ENCODE peak calls at places on chromosomes 4 and X, in four cellular contexts. P is heart left ventricle, K is stomach, J is HCT116. S is an unnamed sample.

GRCh38 chr4:37054670-37055069 is 189.9 kb upstream of the NWD2 start:
- DNase-seq in P (no peak), J (no peak), K (no peak), S (no peak)

GRCh38 chr4:183356173-183356825 is 34.1 kb upstream of the CLDN24 start:
- DNase-seq in P (no peak), J (no peak), K (peak; percentile 18), S (no peak)

GRCh38 chr4:75916091-75916661 is 13.9 kb upstream of the PPEF2 start:
- DNase-seq in K (no peak), J (peak; percentile 13), P (no peak), S (no peak)

GRCh38 chrX:70360366-70360765 is 62.7 kb upstream of the GDPD2 start:
- DNase-seq in K (no peak), J (no peak), P (no peak), S (no peak)

GRCh38 chrX:23904096-23904495 is 3.6 kb downstream of the APOO start:
- DNase-seq in P (no peak), K (no peak), J (no peak), S (no peak)

GRCh38 chrX:3638280-3638873 is 75.1 kb downstream of the PRKX start:
- DNase-seq in K (peak; percentile 53), P (peak; percentile 34), J (peak; percentile 7), S (no peak)

GRCh38 chr4:77022581-77023133 is 53.1 kb downstream of the CCNI start:
- DNase-seq in J (no peak), P (no peak), K (no peak), S (no peak)

GRCh38 chr4:127370495-127371069 is 262.2 kb upstream of the INTU start:
- DNase-seq in J (no peak), P (peak; percentile 29), K (peak; percentile 75), S (no peak)

GRCh38 chrX:47581731-47582647 is at the start of gene TIMP1:
- DNase-seq in J (peak; percentile 75), P (peak; percentile 92), K (peak; percentile 71), S (peak; percentile 90)

GRCh38 chrX:46257451-46257879 is 287.8 kb downstream of the ZNF674 start:
- DNase-seq in P (no peak), K (no peak), J (no peak), S (no peak)

GRCh38 chrX:80810365-80810978 is 795 bp upstream of the BRWD3 start:
- DNase-seq in J (no peak), K (no peak), P (no peak), S (no peak)

GRCh38 chr4:4663028-4663427 is 121.2 kb upstream of the STX18 start:
- DNase-seq in K (no peak), J (no peak), P (no peak), S (no peak)

GRCh38 chrX:97400492-97400891 is 516.8 kb downstream of the RPA4 start:
- DNase-seq in P (no peak), K (no peak), J (no peak), S (no peak)

GRCh38 chrX:153449306-153450113 is 3.7 kb upstream of the TREX2 start:
- DNase-seq in J (no peak), K (no peak), P (no peak), S (no peak)

GRCh38 chrX:11588097-11588496 is 77.6 kb downstream of the ARHGAP6 start:
- DNase-seq in P (no peak), J (no peak), K (no peak), S (no peak)

GRCh38 chrX:111507931-111508330 is 3.5 kb upstream of the SERTM2 start:
- DNase-seq in K (no peak), J (no peak), P (no peak), S (no peak)

GRCh38 chr4:156420557-156420956 is 466.9 kb upstream of the CTSO start:
- DNase-seq in J (no peak), P (no peak), K (no peak), S (no peak)

GRCh38 chr4:127685292-127685691 is 44.9 kb upstream of the SLC25A31 start:
- DNase-seq in J (peak; percentile 2), K (no peak), P (no peak), S (no peak)

GRCh38 chr4:42296196-42296595 is 101.1 kb upstream of the SHISA3 start:
- DNase-seq in K (no peak), P (no peak), J (no peak), S (no peak)

GRCh38 chrX:87516716-87517115 is 886 bp upstream of the KLHL4 start:
- DNase-seq in P (no peak), J (no peak), K (no peak), S (no peak)

GRCh38 chr4:25528391-25528790 is 127.3 kb upstream of the SLC34A2 start:
- DNase-seq in K (no peak), P (no peak), J (no peak), S (no peak)

GRCh38 chr4:95155759-95156451 is 392.9 kb downstream of the UNC5C start:
- DNase-seq in J (peak; percentile 22), K (no peak), P (no peak), S (no peak)

GRCh38 chr4:52873861-52874343 is 11.8 kb downstream of the RASL11B start:
- DNase-seq in J (no peak), P (peak; percentile 48), K (no peak), S (no peak)

GRCh38 chr4:118823471-118823870 is 12.5 kb downstream of the SEC24D start:
- DNase-seq in K (peak; percentile 78), J (peak; percentile 28), P (no peak), S (no peak)

GRCh38 chrX:18871161-18871880 is 112.6 kb downstream of the PHKA2 start:
- DNase-seq in K (no peak), P (no peak), J (no peak), S (no peak)

GRCh38 chr4:25291158-25291733 is 21.3 kb upstream of the ZCCHC4 start:
- DNase-seq in J (no peak), P (no peak), K (no peak), S (no peak)

GRCh38 chrX:109487640-109488039 is 5.8 kb upstream of the GUCY2F start:
- DNase-seq in K (no peak), J (no peak), P (no peak), S (no peak)

GRCh38 chrX:9577555-9577954 is 112.7 kb downstream of the TBL1X start:
- DNase-seq in K (no peak), P (no peak), J (no peak), S (no peak)

GRCh38 chr4:25552580-25553271 is 102.9 kb upstream of the SLC34A2 start:
- DNase-seq in K (peak; percentile 91), P (peak; percentile 28), J (no peak), S (peak; percentile 82)

GRCh38 chrX:133715715-133716114 is 269.7 kb downstream of the GPC3 start:
- DNase-seq in P (no peak), K (no peak), J (no peak), S (no peak)

GRCh38 chr4:113060853-113061252 is 11.4 kb downstream of the ANK2 start:
- DNase-seq in K (no peak), P (no peak), J (no peak), S (no peak)

GRCh38 chr4:140740906-140741670 is 15.1 kb downstream of the TBC1D9 start:
- DNase-seq in P (no peak), K (no peak), J (no peak), S (no peak)

GRCh38 chr4:3823496-3824341 is 57.5 kb downstream of the ADRA2C start:
- DNase-seq in K (no peak), J (no peak), P (no peak), S (no peak)

GRCh38 chr4:87493147-87493546 is 36.0 kb downstream of the SPARCL1 start:
- DNase-seq in J (no peak), K (no peak), P (no peak), S (no peak)
- H3K4me1 ChIP-seq in J (no peaks in the 10 kb centered on the region), K (peaks cover 56% of the 10 kb centered on the region), P (no peaks in the 10 kb centered on the region), S (peaks cover 32% of the 10 kb centered on the region)

GRCh38 chrX:40007136-40007535 is 90.6 kb downstream of the BCOR start:
- DNase-seq in P (no peak), K (no peak), J (no peak), S (no peak)

GRCh38 chrX:40008841-40009461 is 88.8 kb downstream of the BCOR start:
- DNase-seq in P (peak; percentile 74), J (no peak), K (no peak), S (peak; percentile 56)

GRCh38 chrX:40009462-40009851 is 88.3 kb downstream of the BCOR start:
- DNase-seq in J (no peak), P (no peak), K (no peak), S (no peak)

GRCh38 chrX:40006025-40007017 is 91.4 kb downstream of the BCOR start:
- DNase-seq in P (peak; percentile 64), K (peak; percentile 71), J (no peak), S (peak; percentile 54)

DNA sequence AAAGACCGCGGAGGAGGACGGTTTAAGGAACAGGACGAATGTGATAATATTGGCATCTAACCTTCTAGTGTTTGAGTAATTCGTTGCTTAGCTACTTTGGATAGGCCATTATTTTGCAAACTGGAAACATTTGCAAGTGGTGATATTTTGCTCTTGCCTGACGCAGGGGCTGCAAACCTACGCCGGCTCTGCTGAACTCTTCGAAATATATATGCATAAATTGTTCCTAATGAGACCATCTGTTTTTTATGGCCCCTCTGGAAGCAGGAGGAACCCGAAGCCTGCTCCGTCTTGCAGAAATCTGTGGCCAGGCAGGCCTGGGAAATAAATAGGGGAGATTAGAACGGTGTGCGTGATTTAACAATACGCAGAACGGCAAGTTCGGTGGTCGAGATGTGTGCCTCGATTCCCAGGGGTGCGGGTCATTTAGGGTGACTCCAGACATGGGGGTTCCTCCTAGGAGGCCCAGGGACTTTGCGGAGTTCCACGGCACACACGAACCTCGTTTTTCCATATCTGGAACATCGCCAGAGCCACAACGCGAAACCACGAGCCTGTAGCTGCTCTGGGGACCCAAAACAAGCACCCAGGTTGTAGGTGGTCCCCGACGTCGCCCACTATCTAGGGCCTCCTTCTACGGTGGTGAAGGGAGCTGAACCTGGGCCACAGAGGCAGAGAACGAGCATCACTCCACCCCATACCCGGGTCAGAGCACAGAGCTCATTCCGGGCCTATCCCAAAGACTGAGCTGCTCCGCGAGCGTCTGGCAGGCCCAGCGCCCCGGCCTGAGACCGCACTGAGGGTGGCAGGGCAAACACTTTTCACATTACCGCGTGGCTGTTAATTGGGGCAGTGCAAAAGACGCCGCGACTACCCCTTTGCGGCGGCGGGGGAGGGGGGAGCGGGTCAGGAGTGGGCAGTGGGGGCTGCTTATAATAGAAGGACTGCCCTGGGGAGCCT is 89.7 kb downstream of the BCOR start:
- DNase-seq in J (no peak), K (no peak), P (no peak), S (no peak)
- H3K4me1 ChIP-seq in J (peaks cover 5% of the 10 kb centered on the region), K (peaks cover 76% of the 10 kb centered on the region), P (peaks cover 4% of the 10 kb centered on the region), S (peaks cover 6% of the 10 kb centered on the region)

GRCh38 chr4:38324861-38325451 is 339.0 kb upstream of the KLF3 start:
- DNase-seq in J (no peak), P (no peak), K (no peak), S (no peak)

GRCh38 chr4:38328963-38329729 is 334.9 kb upstream of the KLF3 start:
- DNase-seq in J (no peak), P (no peak), K (no peak), S (no peak)

GRCh38 chr4:38330321-38330720 is 333.7 kb upstream of the KLF3 start:
- DNase-seq in K (no peak), J (no peak), P (no peak), S (no peak)

GRCh38 chr4:38326499-38326898 is 337.5 kb upstream of the KLF3 start:
- DNase-seq in K (no peak), P (no peak), J (no peak), S (no peak)

GRCh38 chr4:38327174-38327573 is 336.8 kb upstream of the KLF3 start:
- DNase-seq in K (no peak), J (no peak), P (no peak), S (no peak)
- H3K4me1 ChIP-seq in K (peaks cover 9% of the 10 kb centered on the region), J (peaks cover 21% of the 10 kb centered on the region), P (peaks cover 3% of the 10 kb centered on the region), S (no peaks in the 10 kb centered on the region)

DNA sequence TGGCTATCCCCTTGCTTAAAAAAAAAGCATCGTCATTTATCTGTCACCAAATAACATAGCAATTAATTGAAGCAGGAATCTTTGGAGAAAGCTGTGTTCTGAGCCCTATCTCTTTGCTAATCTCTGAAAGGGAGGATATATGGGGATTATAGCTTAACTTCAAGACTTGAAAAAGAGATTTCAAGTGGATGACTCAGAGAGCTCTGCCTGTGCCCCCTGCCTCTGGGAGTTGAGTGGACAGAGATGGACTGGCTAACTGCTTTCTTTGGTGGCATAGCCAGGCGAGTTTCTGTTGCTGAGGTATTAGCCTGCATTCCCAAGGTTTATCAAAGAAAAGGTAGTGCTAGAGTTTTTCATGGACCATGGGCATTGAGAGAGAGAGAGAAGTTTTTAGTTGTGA is 91.6 kb downstream of the DDIT4L start:
- DNase-seq in J (no peak), P (no peak), K (no peak), S (no peak)
- H3K4me1 ChIP-seq in J (peaks cover 19% of the 10 kb centered on the region), P (peaks cover 3% of the 10 kb centered on the region), K (peaks cover 10% of the 10 kb centered on the region), S (peaks cover 7% of the 10 kb centered on the region)

S was measured in lower lobe of right lung.